ENCODE peak calls at places on chromosomes 4 and X, in seven cellular contexts. One of them, this sample, is unnamed.

GRCh38 chr4:170336238-170336775 is 246.6 kb upstream of the AADAT start:
- DNase-seq in LoVo: no peak
- DNase-seq in activated T-helper 9 cell treated with anti-CD3 and anti-CD28 coated beads, Interleukin-2, amount 50 U/mL, for 16 hours: no peak
- DNase-seq in H4: no peak
- DNase-seq in ureter: no peak
- DNase-seq in nucleus accumbens: no peak
- DNase-seq in memory B cell: no peak
- DNase-seq in this sample: no peak

GRCh38 chr4:39061450-39061849 is 582 bp upstream of the KLHL5 start:
- DNase-seq in LoVo: no peak
- DNase-seq in activated T-helper 9 cell treated with anti-CD3 and anti-CD28 coated beads, Interleukin-2, amount 50 U/mL, for 16 hours: no peak
- DNase-seq in H4: no peak
- DNase-seq in ureter: no peak
- DNase-seq in nucleus accumbens: no peak
- DNase-seq in memory B cell: no peak
- DNase-seq in this sample: no peak

GRCh38 chr4:46254788-46255187 is 130.9 kb upstream of the GABRG1 start:
- DNase-seq in LoVo: no peak
- DNase-seq in activated T-helper 9 cell treated with anti-CD3 and anti-CD28 coated beads, Interleukin-2, amount 50 U/mL, for 16 hours: no peak
- DNase-seq in H4: peak
- DNase-seq in ureter: no peak
- DNase-seq in nucleus accumbens: no peak
- DNase-seq in memory B cell: no peak
- DNase-seq in this sample: no peak

GRCh38 chr4:10040049-10040892 is 19.0 kb upstream of the SLC2A9 start:
- DNase-seq in LoVo: no peak
- DNase-seq in activated T-helper 9 cell treated with anti-CD3 and anti-CD28 coated beads, Interleukin-2, amount 50 U/mL, for 16 hours: no peak
- DNase-seq in H4: no peak
- DNase-seq in ureter: no peak
- DNase-seq in nucleus accumbens: no peak
- DNase-seq in memory B cell: no peak
- DNase-seq in this sample: no peak

GRCh38 chrX:10755477-10756334 is 135.3 kb upstream of the MID1 start:
- DNase-seq in LoVo: no peak
- DNase-seq in activated T-helper 9 cell treated with anti-CD3 and anti-CD28 coated beads, Interleukin-2, amount 50 U/mL, for 16 hours: no peak
- DNase-seq in H4: peak
- DNase-seq in ureter: no peak
- DNase-seq in nucleus accumbens: no peak
- DNase-seq in memory B cell: no peak
- DNase-seq in this sample: no peak

GRCh38 chr4:25842229-25842840 is 20.5 kb downstream of the SEL1L3 start:
- DNase-seq in LoVo: no peak
- DNase-seq in activated T-helper 9 cell treated with anti-CD3 and anti-CD28 coated beads, Interleukin-2, amount 50 U/mL, for 16 hours: no peak
- DNase-seq in H4: no peak
- DNase-seq in ureter: no peak
- DNase-seq in nucleus accumbens: no peak
- DNase-seq in memory B cell: peak
- DNase-seq in this sample: no peak

GRCh38 chr4:156303708-156304107 is 350.0 kb upstream of the CTSO start:
- DNase-seq in LoVo: no peak
- DNase-seq in activated T-helper 9 cell treated with anti-CD3 and anti-CD28 coated beads, Interleukin-2, amount 50 U/mL, for 16 hours: no peak
- DNase-seq in H4: no peak
- DNase-seq in ureter: no peak
- DNase-seq in nucleus accumbens: no peak
- DNase-seq in memory B cell: no peak
- DNase-seq in this sample: no peak

GRCh38 chr4:184653650-184654049 is 4.1 kb downstream of the PRIMPOL start:
- DNase-seq in LoVo: no peak
- DNase-seq in activated T-helper 9 cell treated with anti-CD3 and anti-CD28 coated beads, Interleukin-2, amount 50 U/mL, for 16 hours: no peak
- DNase-seq in H4: no peak
- DNase-seq in ureter: no peak
- DNase-seq in nucleus accumbens: no peak
- DNase-seq in memory B cell: no peak
- DNase-seq in this sample: no peak

GRCh38 chr4:122674371-122674770 is 53.5 kb upstream of the IL21 start:
- DNase-seq in LoVo: no peak
- DNase-seq in activated T-helper 9 cell treated with anti-CD3 and anti-CD28 coated beads, Interleukin-2, amount 50 U/mL, for 16 hours: no peak
- DNase-seq in H4: no peak
- DNase-seq in ureter: no peak
- DNase-seq in nucleus accumbens: no peak
- DNase-seq in memory B cell: no peak
- DNase-seq in this sample: no peak

GRCh38 chrX:19174401-19175025 is 52.2 kb upstream of the ADGRG2 start:
- DNase-seq in LoVo: peak
- DNase-seq in activated T-helper 9 cell treated with anti-CD3 and anti-CD28 coated beads, Interleukin-2, amount 50 U/mL, for 16 hours: no peak
- DNase-seq in H4: peak
- DNase-seq in ureter: no peak
- DNase-seq in nucleus accumbens: no peak
- DNase-seq in memory B cell: no peak
- DNase-seq in this sample: no peak

GRCh38 chr4:182604161-182604591 is 313.0 kb downstream of the DCTD start:
- DNase-seq in LoVo: no peak
- DNase-seq in activated T-helper 9 cell treated with anti-CD3 and anti-CD28 coated beads, Interleukin-2, amount 50 U/mL, for 16 hours: no peak
- DNase-seq in H4: no peak
- DNase-seq in ureter: no peak
- DNase-seq in nucleus accumbens: no peak
- DNase-seq in memory B cell: no peak
- DNase-seq in this sample: no peak

GRCh38 chr4:186948361-186949291 is 225.0 kb upstream of the FAT1 start:
- DNase-seq in LoVo: no peak
- DNase-seq in activated T-helper 9 cell treated with anti-CD3 and anti-CD28 coated beads, Interleukin-2, amount 50 U/mL, for 16 hours: no peak
- DNase-seq in H4: peak
- DNase-seq in ureter: no peak
- DNase-seq in nucleus accumbens: no peak
- DNase-seq in memory B cell: no peak
- DNase-seq in this sample: no peak

GRCh38 chr4:113146876-113147358 is 97.5 kb downstream of the ANK2 start:
- DNase-seq in LoVo: peak
- DNase-seq in activated T-helper 9 cell treated with anti-CD3 and anti-CD28 coated beads, Interleukin-2, amount 50 U/mL, for 16 hours: no peak
- DNase-seq in H4: peak
- DNase-seq in ureter: no peak
- DNase-seq in nucleus accumbens: no peak
- DNase-seq in memory B cell: no peak
- DNase-seq in this sample: no peak

GRCh38 chr4:15147709-15148651 is 145.7 kb downstream of the CPEB2 start:
- DNase-seq in LoVo: no peak
- DNase-seq in activated T-helper 9 cell treated with anti-CD3 and anti-CD28 coated beads, Interleukin-2, amount 50 U/mL, for 16 hours: no peak
- DNase-seq in H4: no peak
- DNase-seq in ureter: no peak
- DNase-seq in nucleus accumbens: peak
- DNase-seq in memory B cell: no peak
- DNase-seq in this sample: no peak

GRCh38 chr4:82639947-82640346 is 78.2 kb upstream of the TMEM150C start:
- DNase-seq in LoVo: no peak
- DNase-seq in activated T-helper 9 cell treated with anti-CD3 and anti-CD28 coated beads, Interleukin-2, amount 50 U/mL, for 16 hours: no peak
- DNase-seq in H4: no peak
- DNase-seq in ureter: no peak
- DNase-seq in nucleus accumbens: peak
- DNase-seq in memory B cell: no peak
- DNase-seq in this sample: no peak

GRCh38 chrX:44039556-44039955 is 66.4 kb upstream of the NDP start:
- DNase-seq in LoVo: no peak
- DNase-seq in activated T-helper 9 cell treated with anti-CD3 and anti-CD28 coated beads, Interleukin-2, amount 50 U/mL, for 16 hours: no peak
- DNase-seq in H4: no peak
- DNase-seq in ureter: no peak
- DNase-seq in nucleus accumbens: no peak
- DNase-seq in memory B cell: no peak
- DNase-seq in this sample: no peak

GRCh38 chrX:53265771-53266170 is 15.6 kb downstream of the IQSEC2 start:
- DNase-seq in LoVo: no peak
- DNase-seq in activated T-helper 9 cell treated with anti-CD3 and anti-CD28 coated beads, Interleukin-2, amount 50 U/mL, for 16 hours: no peak
- DNase-seq in H4: no peak
- DNase-seq in ureter: no peak
- DNase-seq in nucleus accumbens: no peak
- DNase-seq in memory B cell: no peak
- DNase-seq in this sample: no peak

GRCh38 chrX:40468033-40468979 is 112.5 kb upstream of the ATP6AP2 start:
- DNase-seq in LoVo: peak
- DNase-seq in activated T-helper 9 cell treated with anti-CD3 and anti-CD28 coated beads, Interleukin-2, amount 50 U/mL, for 16 hours: no peak
- DNase-seq in H4: peak
- DNase-seq in ureter: peak
- DNase-seq in nucleus accumbens: peak
- DNase-seq in memory B cell: peak
- DNase-seq in this sample: no peak

GRCh38 chr4:336099-336892 is 1.3 kb upstream of the ZNF141 start:
- DNase-seq in LoVo: no peak
- DNase-seq in activated T-helper 9 cell treated with anti-CD3 and anti-CD28 coated beads, Interleukin-2, amount 50 U/mL, for 16 hours: no peak
- DNase-seq in H4: no peak
- DNase-seq in ureter: peak
- DNase-seq in nucleus accumbens: no peak
- DNase-seq in memory B cell: no peak
- DNase-seq in this sample: no peak

GRCh38 chrX:19986531-19986930 is 4.3 kb downstream of the BCLAF3 start:
- DNase-seq in LoVo: no peak
- DNase-seq in activated T-helper 9 cell treated with anti-CD3 and anti-CD28 coated beads, Interleukin-2, amount 50 U/mL, for 16 hours: no peak
- DNase-seq in H4: no peak
- DNase-seq in ureter: no peak
- DNase-seq in nucleus accumbens: no peak
- DNase-seq in memory B cell: no peak
- DNase-seq in this sample: no peak

GRCh38 chrX:22060451-22060940 is 28.4 kb downstream of the PHEX start:
- DNase-seq in LoVo: no peak
- DNase-seq in activated T-helper 9 cell treated with anti-CD3 and anti-CD28 coated beads, Interleukin-2, amount 50 U/mL, for 16 hours: no peak
- DNase-seq in H4: no peak
- DNase-seq in ureter: no peak
- DNase-seq in nucleus accumbens: no peak
- DNase-seq in memory B cell: no peak
- DNase-seq in this sample: no peak

GRCh38 chr4:183876268-183876934 is 28.7 kb upstream of the STOX2 start:
- DNase-seq in LoVo: peak
- DNase-seq in activated T-helper 9 cell treated with anti-CD3 and anti-CD28 coated beads, Interleukin-2, amount 50 U/mL, for 16 hours: no peak
- DNase-seq in H4: peak
- DNase-seq in ureter: peak
- DNase-seq in nucleus accumbens: peak
- DNase-seq in memory B cell: no peak
- DNase-seq in this sample: no peak

GRCh38 chr4:124684301-124684700 is 28.2 kb downstream of the ANKRD50 start:
- DNase-seq in LoVo: no peak
- DNase-seq in activated T-helper 9 cell treated with anti-CD3 and anti-CD28 coated beads, Interleukin-2, amount 50 U/mL, for 16 hours: no peak
- DNase-seq in H4: no peak
- DNase-seq in ureter: no peak
- DNase-seq in nucleus accumbens: no peak
- DNase-seq in memory B cell: no peak
- DNase-seq in this sample: no peak

GRCh38 chr4:848307-848691 is 22.4 kb upstream of the CPLX1 start:
- DNase-seq in LoVo: no peak
- DNase-seq in activated T-helper 9 cell treated with anti-CD3 and anti-CD28 coated beads, Interleukin-2, amount 50 U/mL, for 16 hours: no peak
- DNase-seq in H4: no peak
- DNase-seq in ureter: no peak
- DNase-seq in nucleus accumbens: no peak
- DNase-seq in memory B cell: no peak
- DNase-seq in this sample: no peak

GRCh38 chr4:123418486-123418931 is 21.9 kb downstream of the SPRY1 start:
- DNase-seq in LoVo: peak
- DNase-seq in activated T-helper 9 cell treated with anti-CD3 and anti-CD28 coated beads, Interleukin-2, amount 50 U/mL, for 16 hours: no peak
- DNase-seq in H4: peak
- DNase-seq in ureter: no peak
- DNase-seq in nucleus accumbens: no peak
- DNase-seq in memory B cell: no peak
- DNase-seq in this sample: no peak

GRCh38 chr4:53929955-53930798 is 134.2 kb downstream of the CHIC2 start:
- DNase-seq in LoVo: peak
- DNase-seq in activated T-helper 9 cell treated with anti-CD3 and anti-CD28 coated beads, Interleukin-2, amount 50 U/mL, for 16 hours: no peak
- DNase-seq in H4: peak
- DNase-seq in ureter: peak
- DNase-seq in nucleus accumbens: peak
- DNase-seq in memory B cell: peak
- DNase-seq in this sample: peak

GRCh38 chr4:166091914-166092510 is 219.0 kb downstream of the TLL1 start:
- DNase-seq in LoVo: peak
- DNase-seq in activated T-helper 9 cell treated with anti-CD3 and anti-CD28 coated beads, Interleukin-2, amount 50 U/mL, for 16 hours: no peak
- DNase-seq in H4: peak
- DNase-seq in ureter: no peak
- DNase-seq in nucleus accumbens: no peak
- DNase-seq in memory B cell: peak
- DNase-seq in this sample: no peak

GRCh38 chr4:170978990-170979389 is 834.2 kb upstream of the GALNTL6 start:
- DNase-seq in LoVo: no peak
- DNase-seq in activated T-helper 9 cell treated with anti-CD3 and anti-CD28 coated beads, Interleukin-2, amount 50 U/mL, for 16 hours: no peak
- DNase-seq in H4: peak
- DNase-seq in ureter: no peak
- DNase-seq in nucleus accumbens: no peak
- DNase-seq in memory B cell: no peak
- DNase-seq in this sample: no peak

GRCh38 chrX:46686003-46686645 is 72.8 kb downstream of the SLC9A7 start:
- DNase-seq in LoVo: peak
- DNase-seq in activated T-helper 9 cell treated with anti-CD3 and anti-CD28 coated beads, Interleukin-2, amount 50 U/mL, for 16 hours: peak
- DNase-seq in H4: peak
- DNase-seq in ureter: peak
- DNase-seq in nucleus accumbens: peak
- DNase-seq in memory B cell: peak
- DNase-seq in this sample: no peak

GRCh38 chr4:82886145-82886942 is 4.6 kb downstream of the SEC31A start:
- DNase-seq in LoVo: no peak
- DNase-seq in activated T-helper 9 cell treated with anti-CD3 and anti-CD28 coated beads, Interleukin-2, amount 50 U/mL, for 16 hours: no peak
- DNase-seq in H4: no peak
- DNase-seq in ureter: no peak
- DNase-seq in nucleus accumbens: no peak
- DNase-seq in memory B cell: no peak
- DNase-seq in this sample: no peak

GRCh38 chr4:184959786-184960185 is 58.5 kb upstream of the HELT start:
- DNase-seq in LoVo: no peak
- DNase-seq in activated T-helper 9 cell treated with anti-CD3 and anti-CD28 coated beads, Interleukin-2, amount 50 U/mL, for 16 hours: no peak
- DNase-seq in H4: no peak
- DNase-seq in ureter: peak
- DNase-seq in nucleus accumbens: no peak
- DNase-seq in memory B cell: no peak
- DNase-seq in this sample: peak

GRCh38 chr4:106256190-106256589 is 59.8 kb downstream of the TBCK start:
- DNase-seq in LoVo: no peak
- DNase-seq in activated T-helper 9 cell treated with anti-CD3 and anti-CD28 coated beads, Interleukin-2, amount 50 U/mL, for 16 hours: no peak
- DNase-seq in H4: no peak
- DNase-seq in ureter: no peak
- DNase-seq in nucleus accumbens: no peak
- DNase-seq in memory B cell: no peak
- DNase-seq in this sample: no peak

GRCh38 chrX:128816919-128817318 is 706.4 kb downstream of the SMARCA1 start:
- DNase-seq in LoVo: no peak
- DNase-seq in activated T-helper 9 cell treated with anti-CD3 and anti-CD28 coated beads, Interleukin-2, amount 50 U/mL, for 16 hours: no peak
- DNase-seq in H4: no peak
- DNase-seq in ureter: no peak
- DNase-seq in nucleus accumbens: no peak
- DNase-seq in memory B cell: no peak
- DNase-seq in this sample: no peak